ENCODE peak calls at places on chromosome 22, in eight cellular contexts. G, Y, V, Z, D, W, R and E are unnamed samples.
A peak's percentile ranks its signal among the peaks of the same experiment; 100 is the strongest.

GRCh38 chr22:27151407-27151806 is 494.0 kb downstream of the MIAT start:
- DNase-seq in G (no peak), Y (no peak), V (no peak), Z (no peak), D (no peak), W (no peak), R (no peak), E (no peak)

GRCh38 chr22:28373841-28374240 is 305.8 kb downstream of the TTC28 start:
- DNase-seq in G (no peak), Y (no peak), V (no peak), Z (no peak), D (no peak), W (no peak), R (no peak), E (no peak)

GRCh38 chr22:46721716-46722115 is 16.3 kb downstream of the CERK start:
- DNase-seq in G (no peak), Y (no peak), V (no peak), Z (no peak), D (no peak), W (no peak), R (no peak), E (no peak)

GRCh38 chr22:29265929-29266328 is 1.9 kb downstream of the RHBDD3 start:
- DNase-seq in G (no peak), Y (no peak), V (no peak), Z (no peak), D (no peak), W (no peak), R (no peak), E (no peak)

GRCh38 chr22:48045369-48045768 is 1282.9 kb downstream of the TBC1D22A start:
- DNase-seq in G (no peak), Y (no peak), V (no peak), Z (no peak), D (no peak), W (no peak), R (no peak), E (no peak)

GRCh38 chr22:31567702-31568101 is 71.4 kb downstream of the SFI1 start:
- DNase-seq in G (no peak), Y (no peak), V (no peak), Z (no peak), D (no peak), W (no peak), R (no peak), E (no peak)

GRCh38 chr22:19823638-19824196 is 31.0 kb downstream of the GNB1L start:
- DNase-seq in G (no peak), Y (peak; percentile 7), V (no peak), Z (peak; percentile 12), D (no peak), W (no peak), R (no peak), E (no peak)

GRCh38 chr22:24367841-24368240 is 59.6 kb upstream of the ADORA2A start:
- DNase-seq in G (no peak), Y (no peak), V (no peak), Z (no peak), D (no peak), W (no peak), R (no peak), E (no peak)

GRCh38 chr22:19480789-19481188 is 1.1 kb downstream of the CDC45 start:
- DNase-seq in G (no peak), Y (no peak), V (no peak), Z (no peak), D (no peak), W (no peak), R (no peak), E (no peak)

GRCh38 chr22:42428760-42429159 is 3.4 kb downstream of the NFAM1 start:
- DNase-seq in G (no peak), Y (no peak), V (no peak), Z (no peak), D (no peak), W (no peak), R (no peak), E (no peak)

GRCh38 chr22:43417555-43417954 is 5.7 kb downstream of the MPPED1 start:
- DNase-seq in G (no peak), Y (no peak), V (no peak), Z (no peak), D (no peak), W (no peak), R (no peak), E (no peak)

GRCh38 chr22:20170170-20170569 is 19.3 kb upstream of the CCDC188 start:
- DNase-seq in G (no peak), Y (no peak), V (no peak), Z (no peak), D (no peak), W (no peak), R (no peak), E (no peak)

GRCh38 chr22:36763576-36763975 is 12.3 kb downstream of the IFT27 start:
- DNase-seq in G (no peak), Y (no peak), V (no peak), Z (no peak), D (no peak), W (no peak), R (no peak), E (no peak)

GRCh38 chr22:46219650-46220049 is 30.4 kb downstream of the CDPF1 start:
- DNase-seq in G (no peak), Y (no peak), V (no peak), Z (no peak), D (no peak), W (no peak), R (no peak), E (no peak)

GRCh38 chr22:27139935-27140493 is 482.6 kb downstream of the MIAT start:
- DNase-seq in G (no peak), Y (no peak), V (no peak), Z (no peak), D (no peak), W (no peak), R (no peak), E (no peak)

GRCh38 chr22:48662476-48663150 is 1165.1 kb downstream of the BRD1 start:
- DNase-seq in G (no peak), Y (no peak), V (no peak), Z (no peak), D (no peak), W (no peak), R (no peak), E (no peak)

GRCh38 chr22:38628444-38628843 is 27.7 kb downstream of the FAM227A start:
- DNase-seq in G (no peak), Y (no peak), V (no peak), Z (no peak), D (no peak), W (no peak), R (no peak), E (no peak)

GRCh38 chr22:44151661-44152060 is 29.1 kb upstream of the PARVG start:
- DNase-seq in G (no peak), Y (no peak), V (no peak), Z (no peak), D (no peak), W (no peak), R (no peak), E (no peak)

GRCh38 chr22:50218996-50219727 is 18.4 kb downstream of the SELENOO start:
- DNase-seq in G (peak; percentile 13), Y (no peak), V (no peak), Z (peak; percentile 91), D (no peak), W (no peak), R (peak; percentile 65), E (no peak)

GRCh38 chr22:46129390-46130041 is 20.8 kb upstream of the PPARA start:
- DNase-seq in G (no peak), Y (no peak), V (no peak), Z (no peak), D (no peak), W (no peak), R (no peak), E (no peak)